ENCODE peak calls at places on chromosomes 7 and 10, in ten cellular contexts. N, V, O, K, U, L, B, Q, D and W are unnamed samples.
A peak's percentile ranks its signal among the peaks of the same experiment; 100 is the strongest.

GRCh38 chr10:22251751-22252285 is 34.0 kb upstream of the EBLN1 start:
- DNase-seq in N (peak; percentile 57), V (peak; percentile 86), O (peak; percentile 79), K (peak; percentile 44), U (peak; percentile 49), L (peak; percentile 75), B (peak; percentile 76), Q (peak; percentile 69), D (peak; percentile 77), W (peak; percentile 61)

GRCh38 chr7:20402297-20403230 is 71.9 kb downstream of the ITGB8 start:
- DNase-seq in N (no peak), V (no peak), O (no peak), K (no peak), U (no peak), L (no peak), B (no peak), Q (no peak), D (no peak), W (no peak)

GRCh38 chr7:11436317-11436716 is 395.7 kb downstream of the THSD7A start:
- DNase-seq in N (no peak), V (no peak), O (no peak), K (no peak), U (no peak), L (no peak), B (no peak), Q (no peak), D (no peak), W (no peak)

GRCh38 chr10:122192142-122192541 is 79.0 kb upstream of the BTBD16 start:
- DNase-seq in N (no peak), V (no peak), O (peak; percentile 75), K (no peak), U (peak; percentile 57), L (no peak), B (no peak), Q (no peak), D (no peak), W (no peak)

GRCh38 chr7:37987732-37988131 is 67.3 kb downstream of the EPDR1 start:
- DNase-seq in N (no peak), V (no peak), O (no peak), K (no peak), U (no peak), L (peak; percentile 18), B (no peak), Q (no peak), D (no peak), W (no peak)

GRCh38 chr10:3574451-3574850 is 210.6 kb downstream of the KLF6 start:
- DNase-seq in N (no peak), V (no peak), O (no peak), K (no peak), U (no peak), L (no peak), B (no peak), Q (no peak), D (no peak), W (no peak)

GRCh38 chr7:2142386-2142785 is 90.4 kb downstream of the MAD1L1 start:
- DNase-seq in N (no peak), V (no peak), O (no peak), K (no peak), U (no peak), L (no peak), B (no peak), Q (no peak), D (no peak), W (no peak)

GRCh38 chr10:69456880-69457693 is 5.8 kb downstream of the TSPAN15 start:
- DNase-seq in N (no peak), V (peak; percentile 53), O (peak; percentile 56), K (no peak), U (no peak), L (no peak), B (no peak), Q (no peak), D (no peak), W (no peak)

GRCh38 chr10:89633484-89633883 is 11.6 kb downstream of the PANK1 start:
- DNase-seq in N (no peak), V (no peak), O (no peak), K (no peak), U (no peak), L (no peak), B (no peak), Q (no peak), D (no peak), W (no peak)

GRCh38 chr7:7432979-7433378 is 102.7 kb downstream of the COL28A1 start:
- DNase-seq in N (no peak), V (no peak), O (no peak), K (no peak), U (no peak), L (no peak), B (no peak), Q (no peak), D (no peak), W (no peak)
- TF ChIP-seq CTCF in N (no peak), V (no peak), O (no peak), K (no peak), U (no peak), L (no peak), B (no peak), Q (no peak), D (no peak), W (no peak)

DNA sequence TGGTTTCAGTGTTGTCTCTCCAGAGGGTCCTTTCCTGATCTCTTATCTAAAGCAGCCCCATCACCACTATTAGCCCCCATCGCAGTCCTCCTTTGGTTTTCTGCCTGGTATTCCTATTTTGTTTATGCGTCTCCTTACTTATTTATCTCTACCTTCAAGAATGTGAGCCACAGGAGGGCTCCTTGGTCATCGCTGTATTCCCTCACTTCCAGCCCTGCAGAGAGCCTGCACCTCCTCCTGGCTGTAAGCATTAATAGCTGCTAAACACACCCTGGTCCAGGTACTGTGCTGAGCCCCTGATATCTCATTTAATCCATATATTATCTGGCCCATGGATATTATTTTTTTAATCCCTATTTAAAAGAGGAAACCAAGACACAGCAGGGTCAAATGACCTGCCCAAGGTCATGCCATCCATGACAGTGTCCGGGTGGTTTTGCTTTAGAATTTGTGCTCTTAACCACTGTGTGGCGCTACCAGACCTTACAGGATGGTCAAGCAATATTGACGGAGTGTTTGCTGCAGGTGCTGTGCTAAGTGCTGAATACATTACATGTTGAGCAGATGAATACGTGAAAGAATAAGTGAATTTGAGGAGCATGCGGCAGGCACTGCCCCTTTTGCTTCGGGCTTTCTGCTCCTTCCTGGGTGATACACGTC is 227.2 kb downstream of the ADAM12 start:
- DNase-seq in N (no peak), V (no peak), O (no peak), K (no peak), U (no peak), L (no peak), B (no peak), Q (no peak), D (no peak), W (no peak)
- TF ChIP-seq CTCF in N (peak; percentile 23), V (peak; percentile 19), O (no peak), K (no peak), U (peak; percentile 16), L (no peak), B (no peak), Q (no peak), D (peak; percentile 12), W (no peak)

GRCh38 chr10:12500406-12501303 is 151.3 kb downstream of the CAMK1D start:
- DNase-seq in N (peak; percentile 40), V (peak; percentile 22), O (peak; percentile 50), K (no peak), U (no peak), L (no peak), B (no peak), Q (no peak), D (no peak), W (no peak)

GRCh38 chr10:12501324-12501723 is 152.0 kb downstream of the CAMK1D start:
- DNase-seq in N (no peak), V (no peak), O (peak; percentile 9), K (no peak), U (no peak), L (no peak), B (no peak), Q (no peak), D (no peak), W (no peak)

GRCh38 chr10:12502526-12503274 is 153.4 kb downstream of the CAMK1D start:
- DNase-seq in N (no peak), V (peak; percentile 46), O (no peak), K (no peak), U (no peak), L (no peak), B (no peak), Q (no peak), D (no peak), W (no peak)

GRCh38 chr10:12503311-12503710 is 154.0 kb downstream of the CAMK1D start:
- DNase-seq in N (no peak), V (peak; percentile 13), O (no peak), K (no peak), U (no peak), L (no peak), B (no peak), Q (no peak), D (no peak), W (no peak)

DNA sequence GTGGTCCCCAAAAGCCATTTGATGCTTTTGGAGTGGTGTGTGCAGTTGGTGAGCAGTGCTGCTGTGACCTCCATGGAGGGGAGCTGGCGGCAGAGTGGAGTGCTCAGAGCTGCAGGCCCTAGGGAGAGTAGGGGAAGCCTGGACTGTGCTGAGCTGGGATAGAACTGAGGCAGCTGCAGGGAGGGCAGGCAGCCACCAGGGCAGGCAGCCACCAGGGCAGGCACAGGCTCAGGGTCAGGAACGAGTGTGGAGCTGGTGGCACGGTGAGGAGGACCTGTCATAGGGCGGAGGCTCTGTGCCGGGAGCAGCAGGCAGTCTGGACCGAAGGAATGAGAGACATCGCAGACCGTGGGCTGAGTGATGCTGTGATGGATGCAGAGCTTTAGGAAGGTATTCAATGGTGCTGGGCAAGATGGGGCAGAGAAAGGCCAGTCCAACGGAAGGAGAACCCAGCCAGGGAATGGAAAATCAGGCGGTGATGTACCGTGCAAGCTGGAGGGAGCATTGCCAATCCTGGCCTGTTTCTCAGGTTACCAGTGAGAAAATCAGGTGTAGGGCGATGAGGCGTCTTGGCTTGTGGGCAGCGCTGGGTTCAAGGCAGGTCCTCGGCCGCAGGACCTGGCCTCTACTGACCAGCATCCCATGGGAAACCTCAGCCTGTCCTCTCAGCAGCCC is 152.6 kb downstream of the CAMK1D start:
- DNase-seq in N (peak; percentile 13), V (peak; percentile 46), O (peak; percentile 37), K (no peak), U (no peak), L (no peak), B (no peak), Q (no peak), D (no peak), W (no peak)
- TF ChIP-seq CTCF in N (no peak), V (no peak), O (no peak), K (no peak), U (no peak), L (no peak), B (no peak), Q (no peak), D (no peak), W (no peak)

DNA sequence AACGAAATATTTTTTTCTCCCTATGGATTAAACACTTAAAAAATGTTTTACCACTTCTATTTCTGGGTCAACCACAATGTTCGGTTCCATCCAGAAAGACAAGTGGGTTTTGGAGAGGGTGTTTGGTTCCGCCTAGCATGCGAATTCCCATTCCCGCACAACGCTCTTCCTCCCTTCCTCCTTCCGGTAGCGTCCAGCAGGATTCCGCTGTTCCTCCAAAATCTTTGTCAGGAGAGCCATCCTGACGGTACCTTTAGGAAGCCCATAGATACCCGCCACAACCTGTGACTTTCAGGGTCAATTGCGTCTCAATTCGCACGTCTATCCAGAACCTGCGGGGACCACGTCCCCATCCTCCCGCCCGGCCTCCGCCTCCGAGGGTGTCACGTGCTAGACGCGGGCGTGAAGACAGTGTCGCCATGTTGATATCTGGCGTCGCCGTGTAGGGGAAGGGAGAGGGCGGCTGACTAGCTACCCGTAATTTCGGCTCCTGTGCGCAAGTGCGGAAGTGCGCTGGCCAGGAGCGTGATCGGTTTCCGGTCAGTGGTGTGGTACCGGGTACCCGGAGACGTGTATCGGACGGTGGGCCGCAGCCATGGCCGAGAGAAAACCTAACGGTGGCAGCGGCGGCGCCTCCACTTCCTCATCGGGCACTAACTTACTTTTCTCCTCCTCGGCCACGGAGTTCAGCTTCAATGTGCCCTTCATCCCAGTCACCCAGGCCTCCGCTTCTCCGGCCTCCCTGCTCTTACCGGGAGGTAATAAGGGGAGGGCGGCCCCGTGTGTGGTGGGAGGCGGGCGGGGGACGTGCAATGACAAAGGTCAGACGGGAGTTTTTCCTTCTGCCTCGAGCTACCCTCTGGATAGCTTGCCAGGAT is at the start of gene SEC23IP:
- DNase-seq in N (peak; percentile 97), V (peak; percentile 98), O (peak; percentile 99), K (peak; percentile 90), U (peak; percentile 98), L (peak; percentile 97), B (peak; percentile 89), Q (peak; percentile 97), D (peak; percentile 98), W (peak; percentile 84)
- TF ChIP-seq CTCF in N (peak; percentile 21), V (no peak), O (no peak), K (no peak), U (peak; percentile 41), L (no peak), B (no peak), Q (no peak), D (no peak), W (no peak)